ENCODE peak calls at places on chromosome 6, in six cellular contexts. F is neuronal stem cell, M is H1, P is IMR-90, C is mesenchymal stem cell, D is trophoblast cell. R is an unnamed sample.

GRCh38 chr6:52130440-52130839 is 43.0 kb upstream of the PKHD1 start:
- DNase-seq in F (no peak), M (no peak), P (no peak), C (no peak), D (peak), R (peak)

GRCh38 chr6:75210885-75211739 is 5.3 kb upstream of the COL12A1 start:
- DNase-seq in F (peak), M (no peak), P (peak), C (peak), D (peak), R (peak)

GRCh38 chr6:33885121-33886057 is 81.6 kb upstream of the MLN start:
- DNase-seq in F (no peak), M (no peak), P (peak), C (peak), D (peak), R (no peak)

GRCh38 chr6:127342946-127343752 is at the start of gene ECHDC1:
- DNase-seq in F (peak), M (peak), P (peak), C (peak), D (peak), R (peak)

GRCh38 chr6:102895683-102896082 is 1502.2 kb downstream of the GRIK2 start:
- DNase-seq in F (no peak), M (no peak), P (no peak), C (no peak), D (no peak), R (no peak)

GRCh38 chr6:147136057-147136456 is 68.2 kb upstream of the STXBP5 start:
- DNase-seq in F (no peak), M (no peak), P (no peak), C (no peak), D (no peak), R (no peak)

GRCh38 chr6:78526432-78526831 is 340.9 kb upstream of the IRAK1BP1 start:
- DNase-seq in F (no peak), M (no peak), P (no peak), C (no peak), D (no peak), R (peak)

GRCh38 chr6:1995521-1996110 is 249.8 kb downstream of the GMDS start:
- DNase-seq in F (no peak), M (no peak), P (peak), C (no peak), D (peak), R (peak)

GRCh38 chr6:142833054-142833453 is 111.9 kb downstream of the HIVEP2 start:
- DNase-seq in F (no peak), M (no peak), P (peak), C (peak), D (peak), R (no peak)

GRCh38 chr6:114304304-114304887 is 38.4 kb downstream of the HS3ST5 start:
- DNase-seq in F (no peak), M (no peak), P (peak), C (peak), D (peak), R (no peak)

GRCh38 chr6:98769546-98769945 is 64.8 kb upstream of the POU3F2 start:
- DNase-seq in F (no peak), M (no peak), P (peak), C (no peak), D (peak), R (peak)

GRCh38 chr6:135006386-135006914 is 48.2 kb downstream of the HBS1L start:
- DNase-seq in F (no peak), M (no peak), P (peak), C (no peak), D (no peak), R (no peak)

GRCh38 chr6:138726066-138727060 is 47.2 kb upstream of the CCDC28A start:
- DNase-seq in F (no peak), M (no peak), P (peak), C (peak), D (peak), R (no peak)

GRCh38 chr6:81362246-81362645 is 390.2 kb downstream of the TENT5A start:
- DNase-seq in F (no peak), M (no peak), P (peak), C (no peak), D (no peak), R (no peak)

GRCh38 chr6:22043284-22043962 is 253.4 kb downstream of the PRL start:
- DNase-seq in F (no peak), M (no peak), P (peak), C (no peak), D (peak), R (peak)

GRCh38 chr6:156988276-156989158 is 211.3 kb downstream of the ARID1B start:
- DNase-seq in F (no peak), M (no peak), P (no peak), C (peak), D (peak), R (peak)

GRCh38 chr6:13766201-13766634 is 48.1 kb downstream of the MCUR1 start:
- DNase-seq in F (no peak), M (no peak), P (peak), C (peak), D (peak), R (no peak)

GRCh38 chr6:134520181-134521115 is 202.5 kb upstream of the SGK1 start:
- DNase-seq in F (no peak), M (no peak), P (peak), C (peak), D (peak), R (no peak)

GRCh38 chr6:79640146-79641111 is 9.3 kb downstream of the SH3BGRL2 start:
- DNase-seq in F (no peak), M (no peak), P (no peak), C (no peak), D (no peak), R (no peak)

GRCh38 chr6:157157228-157157627 is 166.1 kb downstream of the TMEM242 start:
- DNase-seq in F (no peak), M (no peak), P (no peak), C (no peak), D (peak), R (no peak)

GRCh38 chr6:143513410-143513809 is 1.9 kb upstream of the FUCA2 start:
- DNase-seq in F (no peak), M (peak), P (no peak), C (no peak), D (no peak), R (peak)

GRCh38 chr6:47245745-47246371 is 63.8 kb downstream of the TNFRSF21 start:
- DNase-seq in F (no peak), M (no peak), P (no peak), C (peak), D (no peak), R (peak)

GRCh38 chr6:122388945-122389344 is 10.5 kb upstream of the HSF2 start:
- DNase-seq in F (no peak), M (no peak), P (no peak), C (no peak), D (no peak), R (no peak)

GRCh38 chr6:102798631-102799030 is 1405.1 kb downstream of the GRIK2 start:
- DNase-seq in F (peak), M (peak), P (no peak), C (peak), D (no peak), R (peak)

GRCh38 chr6:11265932-11266331 is 33.5 kb upstream of the NEDD9 start:
- DNase-seq in F (no peak), M (no peak), P (no peak), C (no peak), D (no peak), R (no peak)

GRCh38 chr6:100304575-100304974 is 160.1 kb downstream of the SIM1 start:
- DNase-seq in F (no peak), M (no peak), P (no peak), C (no peak), D (no peak), R (no peak)

GRCh38 chr6:7236312-7237209 is 76.4 kb downstream of the SSR1 start:
- DNase-seq in F (no peak), M (no peak), P (no peak), C (no peak), D (no peak), R (no peak)

GRCh38 chr6:158057213-158057987 is 75.7 kb downstream of the SYNJ2 start:
- DNase-seq in F (no peak), M (no peak), P (peak), C (peak), D (peak), R (no peak)

GRCh38 chr6:16762265-16762546 is 946 bp upstream of the ATXN1 start:
- DNase-seq in F (peak), M (no peak), P (no peak), C (peak), D (no peak), R (peak)

GRCh38 chr6:109449064-109449788 is 6.3 kb downstream of the MICAL1 start:
- DNase-seq in F (no peak), M (no peak), P (no peak), C (no peak), D (no peak), R (no peak)

GRCh38 chr6:136060759-136061158 is 189.4 kb downstream of the MTFR2 start:
- DNase-seq in F (no peak), M (no peak), P (no peak), C (no peak), D (no peak), R (no peak)

GRCh38 chr6:37624606-37625574 is 72.8 kb downstream of the MDGA1 start:
- DNase-seq in F (no peak), M (no peak), P (no peak), C (no peak), D (peak), R (no peak)

GRCh38 chr6:150685860-150686259 is 86.2 kb downstream of the PLEKHG1 start:
- DNase-seq in F (no peak), M (peak), P (peak), C (no peak), D (peak), R (peak)

GRCh38 chr6:44527191-44527960 is 139.9 kb downstream of the CDC5L start:
- DNase-seq in F (no peak), M (no peak), P (no peak), C (no peak), D (no peak), R (no peak)

GRCh38 chr6:170158296-170159039 is 132.4 kb downstream of the DLL1 start:
- DNase-seq in F (no peak), M (no peak), P (no peak), C (no peak), D (no peak), R (no peak)

GRCh38 chr6:170160031-170160627 is 130.7 kb downstream of the DLL1 start:
- DNase-seq in F (no peak), M (no peak), P (no peak), C (no peak), D (peak), R (peak)

GRCh38 chr6:170157567-170158218 is 133.2 kb downstream of the DLL1 start:
- DNase-seq in F (no peak), M (no peak), P (no peak), C (no peak), D (no peak), R (no peak)

GRCh38 chr6:170160628-170161611 is 130.0 kb downstream of the DLL1 start:
- DNase-seq in F (no peak), M (no peak), P (no peak), C (no peak), D (peak), R (no peak)

DNA sequence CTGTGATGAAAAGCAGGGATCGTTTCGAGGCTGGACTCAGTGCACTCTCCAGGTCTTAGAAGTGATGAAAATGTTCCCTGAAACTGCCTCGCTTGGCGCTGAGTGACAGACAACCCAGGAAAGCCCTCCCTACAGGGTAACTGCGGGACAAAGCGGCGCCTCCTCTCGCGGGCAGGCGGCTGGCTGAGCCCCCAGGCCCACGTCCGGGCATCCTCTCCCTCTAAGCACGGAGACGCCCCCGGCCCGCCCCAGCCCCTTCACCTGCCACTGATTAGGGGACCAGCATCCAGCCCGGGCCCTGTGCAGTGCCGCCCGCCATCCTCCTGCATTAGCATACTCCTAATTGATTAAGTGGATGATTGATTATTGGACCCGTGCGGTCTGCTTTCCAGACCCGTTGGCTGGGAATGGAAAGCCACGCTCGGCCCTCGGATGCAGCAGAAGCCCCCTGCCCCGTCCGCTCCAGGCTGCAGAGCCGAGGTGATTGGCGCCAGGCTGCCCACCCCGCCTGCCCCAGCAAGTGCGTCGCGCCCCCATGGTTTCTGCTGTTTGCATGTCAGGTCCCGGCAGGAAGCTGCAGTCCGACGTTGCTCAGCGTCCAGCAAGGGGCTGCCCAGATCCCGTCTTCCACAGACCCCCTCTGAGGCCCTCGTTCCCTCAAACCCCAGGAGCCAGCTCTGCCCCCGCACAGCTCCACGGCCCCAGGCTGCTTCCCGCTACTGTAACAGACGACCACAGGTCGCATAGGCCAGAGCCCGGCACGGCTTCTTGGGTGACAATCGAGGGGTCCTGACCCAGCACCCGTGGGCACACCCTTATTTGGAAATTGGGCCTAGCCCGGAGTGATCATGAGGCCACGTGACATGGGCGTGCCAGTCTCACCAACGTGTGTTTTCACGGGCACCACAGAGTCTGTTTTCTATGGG is 131.6 kb downstream of the DLL1 start:
- DNase-seq in F (no peak), M (no peak), P (no peak), C (no peak), D (no peak), R (no peak)
- H3K4me3 ChIP-seq in F (no peak), M (no peak), P (no peak), C (no peak), D (no peak), R (no peak)

GRCh38 chr6:111752476-111752875 is 120.8 kb downstream of the FYN start:
- DNase-seq in F (no peak), M (no peak), P (no peak), C (no peak), D (no peak), R (no peak)

GRCh38 chr6:111748247-111748647 is 125.0 kb downstream of the FYN start:
- DNase-seq in F (no peak), M (peak), P (no peak), C (no peak), D (no peak), R (no peak)

GRCh38 chr6:111750147-111750546 is 123.1 kb downstream of the FYN start:
- DNase-seq in F (no peak), M (no peak), P (no peak), C (no peak), D (no peak), R (no peak)

GRCh38 chr6:111753573-111753972 is 119.7 kb downstream of the FYN start:
- DNase-seq in F (no peak), M (no peak), P (no peak), C (no peak), D (no peak), R (no peak)

GRCh38 chr6:111750753-111751684 is 122.2 kb downstream of the FYN start:
- DNase-seq in F (no peak), M (peak), P (peak), C (peak), D (no peak), R (peak)
- H2AK5ac ChIP-seq in F (no peak), M (peak), P (no peak), C (no peak), D (no peak), R (no peak)

DNA sequence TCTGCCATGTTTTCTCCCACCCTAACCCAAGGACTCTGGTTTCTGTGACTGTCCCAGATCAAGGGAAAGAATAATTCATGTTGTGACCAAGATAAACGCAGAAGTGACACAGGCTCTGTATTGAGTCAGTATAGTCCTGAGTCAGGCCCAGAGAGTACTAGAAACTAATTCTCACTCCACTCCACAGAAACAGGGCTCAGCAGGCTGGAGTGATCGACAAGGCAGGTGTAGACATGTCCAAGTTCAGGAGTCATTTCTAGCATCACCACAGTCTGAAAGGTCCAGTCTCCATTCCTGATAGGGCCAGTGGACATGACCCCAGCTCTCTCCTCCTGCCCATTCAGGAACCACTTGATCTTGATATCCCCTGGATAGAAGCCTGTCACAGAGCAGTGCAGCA is 2.7 kb downstream of the HLA-DOB start:
- DNase-seq in F (no peak), M (no peak), P (no peak), C (no peak), D (no peak), R (no peak)
- H3K4me3 ChIP-seq in F (no peak), M (no peak), P (no peak), C (no peak), D (no peak), R (no peak)

GRCh38 chr6:170008386-170008785 is 257.0 kb downstream of the ERMARD start:
- DNase-seq in F (no peak), M (no peak), P (no peak), C (no peak), D (no peak), R (no peak)

GRCh38 chr6:170004585-170005210 is 253.3 kb downstream of the ERMARD start:
- DNase-seq in F (no peak), M (peak), P (no peak), C (no peak), D (no peak), R (peak)

GRCh38 chr6:170005680-170006470 is 254.5 kb downstream of the ERMARD start:
- DNase-seq in F (no peak), M (no peak), P (no peak), C (no peak), D (peak), R (no peak)

GRCh38 chr6:170007468-170008240 is 256.2 kb downstream of the ERMARD start:
- DNase-seq in F (peak), M (no peak), P (no peak), C (no peak), D (no peak), R (peak)

GRCh38 chr6:170006524-170007467 is 255.4 kb downstream of the ERMARD start:
- DNase-seq in F (peak), M (peak), P (no peak), C (no peak), D (peak), R (peak)
- H2AK5ac ChIP-seq in F (peak), M (peak), P (no peak), C (no peak), D (no peak), R (no peak)